ENCODE peak calls at places on chromosomes 6 and 20, in eight cellular contexts. W is body of pancreas; V is SJSA1; J is CD8-positive, alpha-beta T cell; T is Peyer's patch; D is keratinocyte; M is psoas muscle; F is suprapubic skin. O is an unnamed sample.

GRCh38 chr20:64224344-64225165 is 31.0 kb upstream of the PCMTD2 start:
- DNase-seq in W (no peak), V (no peak), J (no peak), T (no peak), D (no peak), M (no peak), F (no peak), O (peak; percentile 75)

GRCh38 chr6:158653577-158654354 is 3.9 kb downstream of the SYTL3 start:
- DNase-seq in W (peak; percentile 50), V (peak; percentile 95), J (peak; percentile 81), T (peak; percentile 85), D (no peak), M (no peak), F (peak; percentile 71), O (no peak)

GRCh38 chr6:134640229-134640628 is 309.7 kb downstream of the ALDH8A1 start:
- DNase-seq in W (no peak), V (no peak), J (no peak), T (no peak), D (no peak), M (no peak), F (no peak), O (no peak)

GRCh38 chr6:15527838-15528617 is 134.8 kb downstream of the DTNBP1 start:
- DNase-seq in W (no peak), V (no peak), J (no peak), T (no peak), D (no peak), M (no peak), F (no peak), O (no peak)

GRCh38 chr6:12232821-12233220 is 57.3 kb upstream of the EDN1 start:
- DNase-seq in W (no peak), V (no peak), J (no peak), T (no peak), D (no peak), M (no peak), F (no peak), O (no peak)

GRCh38 chr6:38396209-38396608 is 243.5 kb downstream of the BTBD9 start:
- DNase-seq in W (no peak), V (no peak), J (no peak), T (no peak), D (no peak), M (no peak), F (no peak), O (no peak)

GRCh38 chr6:159110013-159110412 is 59.2 kb upstream of the FNDC1 start:
- DNase-seq in W (no peak), V (peak; percentile 60), J (no peak), T (no peak), D (no peak), M (no peak), F (no peak), O (peak; percentile 25)

GRCh38 chr6:68343901-68344300 is 291.2 kb upstream of the ADGRB3 start:
- DNase-seq in W (peak; percentile 19), V (no peak), J (no peak), T (no peak), D (no peak), M (no peak), F (no peak), O (no peak)

GRCh38 chr6:32886674-32887383 is 32.8 kb downstream of the PSMB9 start:
- DNase-seq in W (peak; percentile 49), V (peak; percentile 49), J (no peak), T (no peak), D (no peak), M (peak; percentile 27), F (no peak), O (peak; percentile 52)

GRCh38 chr6:151482290-151482689 is 11.5 kb upstream of the CCDC170 start:
- DNase-seq in W (no peak), V (peak; percentile 52), J (no peak), T (no peak), D (no peak), M (no peak), F (no peak), O (no peak)

GRCh38 chr6:28525496-28526039 is at the start of gene GPX5:
- DNase-seq in W (no peak), V (no peak), J (no peak), T (no peak), D (no peak), M (no peak), F (no peak), O (no peak)

GRCh38 chr20:19620471-19620870 is 137.6 kb upstream of the RIN2 start:
- DNase-seq in W (no peak), V (no peak), J (no peak), T (no peak), D (no peak), M (no peak), F (no peak), O (no peak)

GRCh38 chr6:54981276-54981609 is 134.7 kb downstream of the FAM83B start:
- DNase-seq in W (no peak), V (no peak), J (no peak), T (no peak), D (no peak), M (no peak), F (no peak), O (no peak)

GRCh38 chr6:76776876-76777275 is 686.4 kb downstream of the HTR1B start:
- DNase-seq in W (no peak), V (no peak), J (no peak), T (no peak), D (no peak), M (no peak), F (no peak), O (no peak)

GRCh38 chr6:108120311-108120710 is 45.5 kb upstream of the NR2E1 start:
- DNase-seq in W (no peak), V (no peak), J (no peak), T (no peak), D (no peak), M (no peak), F (no peak), O (no peak)
- H3K27me3 ChIP-seq in W (no peaks in the 10 kb centered on the region), V (peaks cover 24% of the 10 kb centered on the region), J (peaks cover 40% of the 10 kb centered on the region), T (no peaks in the 10 kb centered on the region), D (peaks cover 84% of the 10 kb centered on the region), M (peaks cover 56% of the 10 kb centered on the region), F (peaks cover 96% of the 10 kb centered on the region), O (peaks cover 67% of the 10 kb centered on the region)

DNA sequence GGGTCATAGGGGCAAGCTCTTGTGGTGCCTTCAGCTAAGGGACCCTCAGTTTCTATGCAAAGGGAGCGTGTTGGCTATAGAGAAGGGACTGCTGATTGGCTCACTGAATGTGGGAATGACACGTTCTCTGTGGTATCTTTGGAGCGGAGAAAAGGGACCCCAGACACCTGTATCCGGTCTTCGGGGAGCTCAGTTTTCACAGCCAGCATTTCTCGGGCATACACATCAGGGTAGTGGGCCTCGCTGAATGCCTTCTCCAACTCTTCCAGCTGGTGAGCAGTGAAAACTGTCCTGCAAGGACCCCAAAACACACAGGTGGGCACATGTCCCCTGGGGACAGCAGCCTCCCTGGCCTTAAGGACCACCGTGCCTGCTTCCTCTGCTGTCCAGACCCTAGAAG is 3.3 kb downstream of the VSX1 start:
- DNase-seq in W (no peak), V (no peak), J (no peak), T (peak; percentile 1), D (no peak), M (no peak), F (no peak), O (no peak)
- H3K27me3 ChIP-seq in W (no peaks in the 10 kb centered on the region), V (peaks cover 55% of the 10 kb centered on the region), J (peaks cover 37% of the 10 kb centered on the region), T (no peaks in the 10 kb centered on the region), D (peaks cover 85% of the 10 kb centered on the region), M (peaks cover 20% of the 10 kb centered on the region), F (peaks cover 76% of the 10 kb centered on the region), O (peaks cover 54% of the 10 kb centered on the region)

GRCh38 chr6:30060634-30060981 is 457 bp upstream of the POLR1H start:
- DNase-seq in W (peak; percentile 16), V (no peak), J (no peak), T (peak; percentile 38), D (no peak), M (peak; percentile 41), F (peak; percentile 68), O (no peak)

GRCh38 chr6:30062471-30063178 is 1.6 kb downstream of the POLR1H start:
- DNase-seq in W (no peak), V (no peak), J (no peak), T (no peak), D (no peak), M (no peak), F (no peak), O (no peak)

GRCh38 chr6:30061766-30062458 is 847 bp downstream of the POLR1H start:
- DNase-seq in W (peak; percentile 24), V (no peak), J (peak; percentile 18), T (peak; percentile 45), D (no peak), M (no peak), F (peak; percentile 61), O (no peak)

GRCh38 chr6:30060982-30061765 is at the start of gene POLR1H:
- DNase-seq in W (peak; percentile 94), V (peak; percentile 87), J (peak; percentile 68), T (peak; percentile 87), D (peak; percentile 69), M (peak; percentile 92), F (peak; percentile 95), O (peak; percentile 62)

DNA sequence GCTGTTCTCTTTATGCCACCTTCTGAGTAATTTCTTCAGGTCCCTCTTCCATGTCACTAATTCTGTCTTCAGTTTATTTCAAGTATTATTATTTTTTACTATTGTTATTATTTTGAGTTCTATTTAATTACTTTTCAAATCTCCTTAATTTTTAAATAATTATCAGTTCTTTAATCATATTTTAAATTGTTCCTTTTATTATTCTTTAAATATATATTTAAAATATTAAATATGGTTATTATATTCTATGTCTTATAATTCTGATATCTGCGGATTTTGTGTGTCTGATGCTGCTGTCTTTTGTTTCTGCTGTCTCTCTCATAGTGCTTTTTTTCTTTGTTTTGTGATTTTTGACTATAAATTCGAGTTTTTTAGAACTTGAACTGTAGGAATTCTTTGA is 2.2 kb downstream of the POLR1H start:
- DNase-seq in W (no peak), V (no peak), J (no peak), T (no peak), D (no peak), M (no peak), F (no peak), O (no peak)
- H3K27me3 ChIP-seq in W (no peaks in the 10 kb centered on the region), V (no peaks in the 10 kb centered on the region), J (no peaks in the 10 kb centered on the region), T (no peaks in the 10 kb centered on the region), D (no peaks in the 10 kb centered on the region), M (no peaks in the 10 kb centered on the region), F (no peaks in the 10 kb centered on the region), O (no peaks in the 10 kb centered on the region)

GRCh38 chr6:46013639-46014038 is 2.0 kb downstream of the CLIC5 start:
- DNase-seq in W (no peak), V (no peak), J (no peak), T (no peak), D (no peak), M (no peak), F (no peak), O (no peak)
- H3K27me3 ChIP-seq in W (no peaks in the 10 kb centered on the region), V (peaks cover 8% of the 10 kb centered on the region), J (no peaks in the 10 kb centered on the region), T (no peaks in the 10 kb centered on the region), D (peaks cover 56% of the 10 kb centered on the region), M (no peaks in the 10 kb centered on the region), F (peaks cover 32% of the 10 kb centered on the region), O (peaks cover 25% of the 10 kb centered on the region)

GRCh38 chr6:41469951-41470340 is 76.2 kb upstream of the FOXP4 start:
- DNase-seq in W (no peak), V (no peak), J (no peak), T (no peak), D (no peak), M (no peak), F (no peak), O (no peak)
- H3K27me3 ChIP-seq in W (no peaks in the 10 kb centered on the region), V (no peaks in the 10 kb centered on the region), J (peaks cover 13% of the 10 kb centered on the region), T (no peaks in the 10 kb centered on the region), D (peaks cover 63% of the 10 kb centered on the region), M (peaks cover 9% of the 10 kb centered on the region), F (peaks cover 41% of the 10 kb centered on the region), O (peaks cover 10% of the 10 kb centered on the region)

GRCh38 chr6:108558372-108559096 is 2.2 kb upstream of the FOXO3 start:
- DNase-seq in W (peak; percentile 99), V (peak; percentile 94), J (peak; percentile 93), T (peak; percentile 99), D (peak; percentile 92), M (peak; percentile 99), F (peak; percentile 99), O (peak; percentile 87)
- H3K27me3 ChIP-seq in W (no peaks in the 10 kb centered on the region), V (no peaks in the 10 kb centered on the region), J (no peaks in the 10 kb centered on the region), T (no peaks in the 10 kb centered on the region), D (no peaks in the 10 kb centered on the region), M (no peaks in the 10 kb centered on the region), F (no peaks in the 10 kb centered on the region), O (peaks cover 1% of the 10 kb centered on the region)